ENCODE peak calls at places on chromosomes 16 and 17, in six cellular contexts. N is CD4-positive, alpha-beta T cell; S is right atrium auricular region; K is cardiac muscle cell; L is heart left ventricle; F is keratinocyte. W is an unnamed sample.

GRCh38 chr16:79716645-79717323 is 116.2 kb upstream of the MAF start:
- DNase-seq in N (no peak), S (no peak), K (no peak), L (no peak), F (no peak), W (no peak)

GRCh38 chr17:54277868-54278267 is 455.1 kb downstream of the KIF2B start:
- DNase-seq in N (no peak), S (no peak), K (no peak), L (no peak), F (no peak), W (no peak)

GRCh38 chr16:67147437-67148140 is 3.2 kb downstream of the B3GNT9 start:
- DNase-seq in N (no peak), S (no peak), K (no peak), L (no peak), F (no peak), W (no peak)

GRCh38 chr16:84847554-84848415 is 28.0 kb downstream of the CRISPLD2 start:
- DNase-seq in N (no peak), S (no peak), K (no peak), L (no peak), F (no peak), W (no peak)

GRCh38 chr17:20206068-20206467 is 196.9 kb downstream of the SPECC1 start:
- DNase-seq in N (no peak), S (no peak), K (peak; percentile 51), L (no peak), F (no peak), W (no peak)

GRCh38 chr17:74521701-74522201 is 9.5 kb downstream of the CD300LB start:
- DNase-seq in N (no peak), S (peak; percentile 57), K (no peak), L (peak; percentile 27), F (no peak), W (no peak)

GRCh38 chr17:77002103-77003045 is 134.2 kb downstream of the MGAT5B start:
- DNase-seq in N (no peak), S (no peak), K (peak; percentile 66), L (no peak), F (no peak), W (no peak)

GRCh38 chr17:3012926-3013581 is 50.4 kb downstream of the OR1D5 start:
- DNase-seq in N (peak; percentile 42), S (peak; percentile 64), K (peak; percentile 76), L (peak; percentile 61), F (no peak), W (no peak)

GRCh38 chr17:40168262-40168832 is 8.9 kb upstream of the RAPGEFL1 start:
- DNase-seq in N (peak; percentile 42), S (no peak), K (peak; percentile 80), L (no peak), F (no peak), W (no peak)

GRCh38 chr16:62036807-62037135 is 533 bp upstream of the CDH8 start:
- DNase-seq in N (no peak), S (no peak), K (no peak), L (no peak), F (no peak), W (no peak)

GRCh38 chr16:85557083-85557975 is 55.8 kb upstream of the GSE1 start:
- DNase-seq in N (no peak), S (no peak), K (no peak), L (no peak), F (no peak), W (no peak)

GRCh38 chr17:43079578-43080302 is 45.4 kb downstream of the BRCA1 start:
- DNase-seq in N (no peak), S (no peak), K (no peak), L (no peak), F (no peak), W (no peak)

GRCh38 chr17:61205931-61206330 is 193.7 kb upstream of the TBX2 start:
- DNase-seq in N (no peak), S (no peak), K (no peak), L (no peak), F (no peak), W (no peak)

GRCh38 chr16:73145166-73145565 is 97.2 kb upstream of the ZFHX3 start:
- DNase-seq in N (no peak), S (no peak), K (no peak), L (no peak), F (no peak), W (no peak)

GRCh38 chr17:19714542-19715411 is 1.6 kb downstream of the SLC47A2 start:
- DNase-seq in N (no peak), S (no peak), K (no peak), L (no peak), F (no peak), W (no peak)

GRCh38 chr16:56183266-56183665 is 8.0 kb upstream of the GNAO1 start:
- DNase-seq in N (no peak), S (no peak), K (no peak), L (no peak), F (no peak), W (no peak)

GRCh38 chr17:1002771-1003555 is 6.0 kb downstream of the TIMM22 start:
- DNase-seq in N (no peak), S (no peak), K (peak; percentile 37), L (peak; percentile 34), F (no peak), W (no peak)

GRCh38 chr17:59842901-59843652 is 49.7 kb downstream of the TUBD1 start:
- DNase-seq in N (no peak), S (no peak), K (peak; percentile 97), L (no peak), F (peak; percentile 94), W (no peak)

GRCh38 chr16:88582912-88583575 is 12.8 kb downstream of the ZC3H18 start:
- DNase-seq in N (no peak), S (no peak), K (no peak), L (no peak), F (no peak), W (no peak)

GRCh38 chr16:68445458-68445857 is 2.9 kb downstream of the SMPD3 start:
- DNase-seq in N (no peak), S (no peak), K (peak; percentile 50), L (no peak), F (peak; percentile 44), W (no peak)

GRCh38 chr17:81094744-81095607 is 60.0 kb downstream of the BAIAP2 start:
- DNase-seq in N (peak; percentile 93), S (peak; percentile 82), K (peak; percentile 97), L (peak; percentile 55), F (peak; percentile 98), W (peak; percentile 57)

GRCh38 chr17:19386974-19387920 is at the start of gene MFAP4:
- DNase-seq in N (no peak), S (peak; percentile 81), K (peak; percentile 96), L (peak; percentile 71), F (no peak), W (no peak)

GRCh38 chr17:1399366-1399678 is 700 bp downstream of the YWHAE start:
- DNase-seq in N (no peak), S (no peak), K (no peak), L (no peak), F (no peak), W (peak; percentile 44)

GRCh38 chr17:46212634-46213435 is 19.6 kb upstream of the KANSL1 start:
- DNase-seq in N (peak; percentile 52), S (peak; percentile 70), K (peak; percentile 93), L (peak; percentile 72), F (no peak), W (peak; percentile 48)

GRCh38 chr17:50693041-50693682 is 14.6 kb downstream of the ANKRD40 start:
- DNase-seq in N (no peak), S (no peak), K (no peak), L (no peak), F (no peak), W (no peak)

DNA sequence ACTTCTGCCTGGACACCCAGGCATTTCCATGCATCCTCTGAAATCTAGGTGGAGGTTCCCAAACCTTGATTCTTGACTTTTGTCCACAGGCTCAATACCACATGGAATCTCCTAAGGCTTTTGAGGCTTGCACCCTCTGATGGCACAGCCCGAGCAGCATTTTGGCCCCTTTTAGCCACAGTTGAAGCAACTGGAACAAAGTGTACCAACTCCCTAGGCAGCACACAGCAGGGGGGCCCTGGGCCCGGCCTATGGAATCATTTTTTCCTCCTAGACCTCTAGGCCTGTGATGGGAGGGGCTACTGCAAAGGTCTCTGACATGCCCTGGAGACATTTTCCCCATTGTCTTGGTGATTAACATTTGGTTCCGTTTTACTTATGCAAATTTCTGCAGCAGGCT is 32.0 kb downstream of the ABCC1 start:
- DNase-seq in N (no peak), S (no peak), K (no peak), L (no peak), F (no peak), W (no peak)
- H3K9me3 ChIP-seq in N (peaks cover 22% of the 10 kb centered on the region), S (peaks cover 9% of the 10 kb centered on the region), K (no peaks in the 10 kb centered on the region), L (no peaks in the 10 kb centered on the region), F (peaks cover 8% of the 10 kb centered on the region), W (no peaks in the 10 kb centered on the region)

GRCh38 chr17:41865596-41865893 is 322 bp upstream of the KLHL11 start:
- DNase-seq in N (no peak), S (no peak), K (no peak), L (no peak), F (peak; percentile 60), W (no peak)
- H3K9me3 ChIP-seq in N (no peaks in the 10 kb centered on the region), S (no peaks in the 10 kb centered on the region), K (no peaks in the 10 kb centered on the region), L (no peaks in the 10 kb centered on the region), F (no peaks in the 10 kb centered on the region), W (no peaks in the 10 kb centered on the region)

GRCh38 chr17:56926270-56926669 is 12.4 kb upstream of the TRIM25 start:
- DNase-seq in N (no peak), S (no peak), K (no peak), L (no peak), F (no peak), W (no peak)

GRCh38 chr17:56926704-56927103 is 12.9 kb upstream of the TRIM25 start:
- DNase-seq in N (no peak), S (no peak), K (no peak), L (no peak), F (no peak), W (no peak)

GRCh38 chr17:56930739-56931337 is 17.0 kb upstream of the TRIM25 start:
- DNase-seq in N (no peak), S (no peak), K (no peak), L (no peak), F (no peak), W (no peak)

GRCh38 chr17:56929362-56929969 is 15.6 kb upstream of the TRIM25 start:
- DNase-seq in N (no peak), S (no peak), K (no peak), L (no peak), F (no peak), W (no peak)

DNA sequence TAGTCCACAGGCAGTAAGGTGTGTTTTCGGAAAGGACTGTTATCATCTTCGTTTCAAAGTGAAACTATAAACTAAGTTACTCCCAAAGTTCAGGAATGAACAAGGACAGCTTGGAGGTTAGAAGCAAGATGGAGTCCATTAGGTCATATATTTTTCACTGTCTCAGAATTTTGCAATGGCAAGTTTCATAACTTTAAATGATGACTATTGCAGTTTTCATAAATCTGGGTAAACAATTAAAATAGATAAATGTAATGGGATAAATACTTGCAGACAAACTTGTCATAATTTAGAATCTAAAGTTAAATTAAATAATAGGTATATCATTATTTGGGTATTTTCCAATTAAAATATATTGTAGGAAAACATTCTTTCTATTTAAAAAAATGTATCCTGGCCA is 14.7 kb upstream of the TRIM25 start:
- DNase-seq in N (no peak), S (no peak), K (no peak), L (no peak), F (no peak), W (no peak)
- H3K9me3 ChIP-seq in N (no peaks in the 10 kb centered on the region), S (no peaks in the 10 kb centered on the region), K (peaks cover 3% of the 10 kb centered on the region), L (no peaks in the 10 kb centered on the region), F (no peaks in the 10 kb centered on the region), W (peaks cover 4% of the 10 kb centered on the region)

DNA sequence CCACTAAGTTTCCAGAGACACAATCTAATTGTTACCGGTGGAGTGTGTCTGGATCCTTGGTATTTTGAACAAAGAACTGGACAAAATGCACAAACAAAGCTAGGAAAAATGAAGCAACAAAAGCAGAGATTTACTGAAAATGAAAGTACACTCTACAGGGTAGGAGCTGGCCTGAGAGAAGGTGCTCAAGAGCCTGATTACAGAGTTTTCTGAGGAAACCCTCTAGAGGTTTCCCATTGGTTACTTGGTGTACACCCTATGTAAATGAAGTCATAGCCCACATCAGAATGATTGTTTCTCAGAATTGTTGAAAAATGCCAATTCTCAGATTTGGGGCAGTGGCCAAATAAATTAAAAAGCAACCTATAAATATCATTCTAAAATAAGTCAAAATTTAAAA is 436.4 kb downstream of the KCNJ18 start:
- DNase-seq in N (no peak), S (no peak), K (no peak), L (no peak), F (no peak), W (no peak)
- H3K9me3 ChIP-seq in N (peaks cover 12% of the 10 kb centered on the region), S (no peaks in the 10 kb centered on the region), K (peaks cover 3% of the 10 kb centered on the region), L (no peaks in the 10 kb centered on the region), F (peaks cover 4% of the 10 kb centered on the region), W (no peaks in the 10 kb centered on the region)

W was measured in T-helper 17 cell.